ENCODE peak calls at places on chromosomes 2 and 18, in seven cellular contexts. C, J, K, N, U, Y and P are unnamed samples.

GRCh38 chr2:235217814-235218213 is 266.0 kb downstream of the SH3BP4 start:
- DNase-seq in C (no peak), J (no peak), K (no peak), N (no peak), U (no peak), Y (no peak), P (no peak)

GRCh38 chr18:57427429-57428181 is 7.6 kb upstream of the ONECUT2 start:
- DNase-seq in C (no peak), J (no peak), K (peak; percentile 81), N (no peak), U (peak; percentile 73), Y (peak; percentile 75), P (peak; percentile 33)

GRCh38 chr2:169095631-169096105 is 26.3 kb downstream of the DHRS9 start:
- DNase-seq in C (no peak), J (no peak), K (no peak), N (no peak), U (no peak), Y (no peak), P (no peak)

GRCh38 chr2:44839370-44839769 is 102.1 kb upstream of the SIX3 start:
- DNase-seq in C (no peak), J (no peak), K (peak; percentile 13), N (no peak), U (no peak), Y (no peak), P (no peak)

GRCh38 chr2:159065313-159065712 is 96.9 kb downstream of the TANC1 start:
- DNase-seq in C (no peak), J (no peak), K (no peak), N (no peak), U (no peak), Y (no peak), P (no peak)

GRCh38 chr18:11150271-11150615 is 874 bp upstream of the PIEZO2 start:
- DNase-seq in C (no peak), J (no peak), K (peak; percentile 75), N (no peak), U (peak; percentile 39), Y (no peak), P (no peak)

GRCh38 chr2:165634855-165635254 is 159.2 kb downstream of the GALNT3 start:
- DNase-seq in C (no peak), J (peak; percentile 76), K (peak; percentile 80), N (no peak), U (peak; percentile 84), Y (no peak), P (peak; percentile 70)

GRCh38 chr18:45222200-45222599 is 393.1 kb upstream of the SLC14A2 start:
- DNase-seq in C (no peak), J (no peak), K (no peak), N (no peak), U (no peak), Y (no peak), P (no peak)

GRCh38 chr2:218272531-218273212 is 2.4 kb downstream of the PNKD start:
- DNase-seq in C (peak; percentile 90), J (peak; percentile 94), K (peak; percentile 93), N (peak; percentile 99), U (peak; percentile 86), Y (peak; percentile 96), P (peak; percentile 82)

GRCh38 chr2:218274586-218274985 is 4.3 kb downstream of the PNKD start:
- DNase-seq in C (no peak), J (no peak), K (no peak), N (no peak), U (no peak), Y (no peak), P (no peak)

GRCh38 chr2:218275368-218276072 is 5.2 kb downstream of the PNKD start:
- DNase-seq in C (no peak), J (no peak), K (no peak), N (no peak), U (no peak), Y (no peak), P (no peak)

GRCh38 chr2:218271865-218272530 is 1.7 kb downstream of the PNKD start:
- DNase-seq in C (no peak), J (no peak), K (no peak), N (no peak), U (no peak), Y (no peak), P (no peak)

GRCh38 chr2:218273908-218274249 is 3.6 kb downstream of the PNKD start:
- DNase-seq in C (no peak), J (no peak), K (no peak), N (no peak), U (no peak), Y (no peak), P (no peak)
- H3K36me3 ChIP-seq in C (peaks cover 25% of the 10 kb centered on the region), J (peaks cover 56% of the 10 kb centered on the region), K (peaks cover 42% of the 10 kb centered on the region), N (no peaks in the 10 kb centered on the region), U (no peaks in the 10 kb centered on the region), Y (peaks cover 3% of the 10 kb centered on the region), P (no peaks in the 10 kb centered on the region)

DNA sequence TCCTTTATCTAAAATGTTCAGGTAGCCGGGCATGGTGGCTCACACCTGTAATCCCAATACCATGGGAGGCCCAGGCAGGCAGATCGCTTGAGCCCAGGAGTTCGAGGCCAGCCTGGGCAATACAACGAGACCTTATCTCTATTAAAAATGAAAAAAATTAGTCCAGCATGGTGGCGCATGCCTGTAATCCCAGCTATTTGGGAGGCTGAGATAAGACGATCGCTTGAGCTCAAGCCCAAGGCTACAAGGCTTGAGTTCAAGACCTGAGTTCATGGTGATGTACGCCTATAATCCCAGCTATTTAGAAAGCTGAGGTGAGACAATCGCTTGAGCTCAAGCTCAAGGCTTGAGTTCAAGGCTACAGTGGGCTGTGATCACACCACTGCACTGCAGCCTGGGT is 45.6 kb upstream of the GPR75 start:
- DNase-seq in C (no peak), J (no peak), K (no peak), N (no peak), U (no peak), Y (no peak), P (no peak)
- H3K36me3 ChIP-seq in C (peaks cover 33% of the 10 kb centered on the region), J (peaks cover 74% of the 10 kb centered on the region), K (peaks cover 94% of the 10 kb centered on the region), N (no peaks in the 10 kb centered on the region), U (peaks cover 13% of the 10 kb centered on the region), Y (peaks cover 7% of the 10 kb centered on the region), P (no peaks in the 10 kb centered on the region)

GRCh38 chr2:112488201-112488600 is 6.2 kb downstream of the TTL start:
- DNase-seq in C (no peak), J (no peak), K (no peak), N (no peak), U (no peak), Y (no peak), P (no peak)
- H3K36me3 ChIP-seq in C (no peaks in the 10 kb centered on the region), J (no peaks in the 10 kb centered on the region), K (peaks cover 59% of the 10 kb centered on the region), N (no peaks in the 10 kb centered on the region), U (peaks cover 9% of the 10 kb centered on the region), Y (no peaks in the 10 kb centered on the region), P (no peaks in the 10 kb centered on the region)

GRCh38 chr2:40158781-40159180 is 293.1 kb downstream of the SLC8A1 start:
- DNase-seq in C (no peak), J (no peak), K (no peak), N (no peak), U (no peak), Y (no peak), P (no peak)

GRCh38 chr2:40161986-40162385 is 289.9 kb downstream of the SLC8A1 start:
- DNase-seq in C (no peak), J (no peak), K (no peak), N (no peak), U (no peak), Y (no peak), P (no peak)

GRCh38 chr2:40159333-40159732 is 292.6 kb downstream of the SLC8A1 start:
- DNase-seq in C (no peak), J (no peak), K (no peak), N (no peak), U (no peak), Y (no peak), P (no peak)

GRCh38 chr2:40164736-40165502 is 287.0 kb downstream of the SLC8A1 start:
- DNase-seq in C (no peak), J (no peak), K (no peak), N (no peak), U (no peak), Y (no peak), P (no peak)

GRCh38 chr2:40160730-40161129 is 291.2 kb downstream of the SLC8A1 start:
- DNase-seq in C (no peak), J (no peak), K (no peak), N (no peak), U (no peak), Y (no peak), P (no peak)
- H3K36me3 ChIP-seq in C (peaks cover 31% of the 10 kb centered on the region), J (no peaks in the 10 kb centered on the region), K (no peaks in the 10 kb centered on the region), N (no peaks in the 10 kb centered on the region), U (no peaks in the 10 kb centered on the region), Y (no peaks in the 10 kb centered on the region), P (no peaks in the 10 kb centered on the region)

GRCh38 chr2:215419769-215420470 is 15.9 kb downstream of the FN1 start:
- DNase-seq in C (no peak), J (no peak), K (no peak), N (no peak), U (no peak), Y (no peak), P (no peak)
- H3K36me3 ChIP-seq in C (peaks cover 6% of the 10 kb centered on the region), J (no peaks in the 10 kb centered on the region), K (peaks cover 78% of the 10 kb centered on the region), N (no peaks in the 10 kb centered on the region), U (peaks cover 3% of the 10 kb centered on the region), Y (peaks cover 9% of the 10 kb centered on the region), P (no peaks in the 10 kb centered on the region)

GRCh38 chr2:239092571-239093294 is 244.8 kb downstream of the TWIST2 start:
- DNase-seq in C (no peak), J (no peak), K (no peak), N (no peak), U (peak; percentile 21), Y (no peak), P (no peak)
- H3K36me3 ChIP-seq in C (no peaks in the 10 kb centered on the region), J (peaks cover 15% of the 10 kb centered on the region), K (no peaks in the 10 kb centered on the region), N (no peaks in the 10 kb centered on the region), U (no peaks in the 10 kb centered on the region), Y (no peaks in the 10 kb centered on the region), P (no peaks in the 10 kb centered on the region)

GRCh38 chr18:79375441-79375840 is 20.3 kb upstream of the NFATC1 start:
- DNase-seq in C (no peak), J (no peak), K (no peak), N (no peak), U (no peak), Y (no peak), P (no peak)
- H3K36me3 ChIP-seq in C (no peaks in the 10 kb centered on the region), J (peaks cover 8% of the 10 kb centered on the region), K (no peaks in the 10 kb centered on the region), N (no peaks in the 10 kb centered on the region), U (no peaks in the 10 kb centered on the region), Y (no peaks in the 10 kb centered on the region), P (no peaks in the 10 kb centered on the region)

GRCh38 chr2:99389946-99390345 is 52.8 kb downstream of the EIF5B start:
- DNase-seq in C (no peak), J (no peak), K (no peak), N (no peak), U (no peak), Y (no peak), P (no peak)
- H3K36me3 ChIP-seq in C (peaks cover 35% of the 10 kb centered on the region), J (peaks cover 33% of the 10 kb centered on the region), K (peaks cover 65% of the 10 kb centered on the region), N (no peaks in the 10 kb centered on the region), U (peaks cover 7% of the 10 kb centered on the region), Y (no peaks in the 10 kb centered on the region), P (no peaks in the 10 kb centered on the region)

DNA sequence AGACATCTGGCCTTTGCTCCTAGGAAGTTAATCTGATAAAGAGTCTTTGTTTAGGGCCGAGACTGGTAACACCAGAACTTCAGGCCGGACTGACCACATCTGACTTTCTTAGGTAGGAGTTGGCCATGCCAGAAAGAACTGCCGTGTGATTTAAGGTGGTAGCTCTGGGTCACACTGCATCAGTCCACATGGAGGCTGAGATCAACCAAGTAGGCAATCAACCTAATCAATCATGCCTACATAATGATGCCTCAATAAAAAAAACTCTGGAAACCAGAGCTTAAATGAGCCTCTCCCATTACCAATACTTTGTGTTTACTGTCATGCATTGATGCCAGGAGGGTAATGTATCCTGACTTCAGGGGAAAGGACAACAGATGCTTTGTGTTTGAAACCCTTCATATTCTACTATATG is 44.1 kb upstream of the ORC2 start:
- DNase-seq in C (no peak), J (no peak), K (no peak), N (no peak), U (no peak), Y (no peak), P (no peak)
- H3K36me3 ChIP-seq in C (peaks cover 20% of the 10 kb centered on the region), J (peaks cover 17% of the 10 kb centered on the region), K (peaks cover 45% of the 10 kb centered on the region), N (no peaks in the 10 kb centered on the region), U (no peaks in the 10 kb centered on the region), Y (peaks cover 3% of the 10 kb centered on the region), P (no peaks in the 10 kb centered on the region)